ENCODE peak calls at places on chromosomes 3 and 15, in five cellular contexts. One of them, this sample, is unnamed.

GRCh38 chr3:157606392-157607197 is 103.4 kb upstream of the VEPH1 start:
- DNase-seq in H9: peak; percentile 88
- DNase-seq in naive thymus-derived CD8-positive, alpha-beta T cell: peak; percentile 72
- DNase-seq in activated naive CD4-positive, alpha-beta T cell: peak; percentile 26
- DNase-seq in fibroblast of the conjunctiva: peak; percentile 39
- DNase-seq in this sample: peak; percentile 39

GRCh38 chr3:197281849-197282248 is 16.6 kb downstream of the DLG1 start:
- DNase-seq in H9: no peak
- DNase-seq in naive thymus-derived CD8-positive, alpha-beta T cell: no peak
- DNase-seq in activated naive CD4-positive, alpha-beta T cell: no peak
- DNase-seq in fibroblast of the conjunctiva: no peak
- DNase-seq in this sample: no peak

GRCh38 chr3:20043398-20043797 is 3.2 kb downstream of the KAT2B start:
- DNase-seq in H9: no peak
- DNase-seq in naive thymus-derived CD8-positive, alpha-beta T cell: peak; percentile 79
- DNase-seq in activated naive CD4-positive, alpha-beta T cell: peak; percentile 10
- DNase-seq in fibroblast of the conjunctiva: no peak
- DNase-seq in this sample: no peak

GRCh38 chr3:47000198-47000815 is 20.8 kb downstream of the NBEAL2 start:
- DNase-seq in H9: no peak
- DNase-seq in naive thymus-derived CD8-positive, alpha-beta T cell: no peak
- DNase-seq in activated naive CD4-positive, alpha-beta T cell: no peak
- DNase-seq in fibroblast of the conjunctiva: no peak
- DNase-seq in this sample: no peak

GRCh38 chr3:151625057-151625456 is 108.7 kb upstream of the AADACL2 start:
- DNase-seq in H9: no peak
- DNase-seq in naive thymus-derived CD8-positive, alpha-beta T cell: no peak
- DNase-seq in activated naive CD4-positive, alpha-beta T cell: no peak
- DNase-seq in fibroblast of the conjunctiva: no peak
- DNase-seq in this sample: peak; percentile 11

GRCh38 chr3:31531465-31531991 is 1.2 kb upstream of the STT3B start:
- DNase-seq in H9: no peak
- DNase-seq in naive thymus-derived CD8-positive, alpha-beta T cell: no peak
- DNase-seq in activated naive CD4-positive, alpha-beta T cell: no peak
- DNase-seq in fibroblast of the conjunctiva: no peak
- DNase-seq in this sample: no peak

GRCh38 chr15:95291878-95292472 is 1038.5 kb upstream of the NR2F2 start:
- DNase-seq in H9: no peak
- DNase-seq in naive thymus-derived CD8-positive, alpha-beta T cell: no peak
- DNase-seq in activated naive CD4-positive, alpha-beta T cell: no peak
- DNase-seq in fibroblast of the conjunctiva: no peak
- DNase-seq in this sample: no peak

GRCh38 chr15:34613997-34614396 is 30.5 kb upstream of the GOLGA8B start:
- DNase-seq in H9: no peak
- DNase-seq in naive thymus-derived CD8-positive, alpha-beta T cell: no peak
- DNase-seq in activated naive CD4-positive, alpha-beta T cell: no peak
- DNase-seq in fibroblast of the conjunctiva: no peak
- DNase-seq in this sample: no peak

GRCh38 chr3:38311941-38312340 is 29.8 kb downstream of the SLC22A14 start:
- DNase-seq in H9: no peak
- DNase-seq in naive thymus-derived CD8-positive, alpha-beta T cell: no peak
- DNase-seq in activated naive CD4-positive, alpha-beta T cell: no peak
- DNase-seq in fibroblast of the conjunctiva: no peak
- DNase-seq in this sample: no peak

GRCh38 chr3:148606979-148607378 is 90.7 kb upstream of the AGTR1 start:
- DNase-seq in H9: no peak
- DNase-seq in naive thymus-derived CD8-positive, alpha-beta T cell: no peak
- DNase-seq in activated naive CD4-positive, alpha-beta T cell: no peak
- DNase-seq in fibroblast of the conjunctiva: no peak
- DNase-seq in this sample: no peak

GRCh38 chr3:121574449-121574848 is 6.7 kb downstream of the ARGFX start:
- DNase-seq in H9: peak; percentile 47
- DNase-seq in naive thymus-derived CD8-positive, alpha-beta T cell: no peak
- DNase-seq in activated naive CD4-positive, alpha-beta T cell: no peak
- DNase-seq in fibroblast of the conjunctiva: no peak
- DNase-seq in this sample: peak; percentile 11

This sample was measured in retinal pigment epithelial cell.